ENCODE peak calls at places on chromosomes 4 and X, in eight cellular contexts. Z is mesendoderm, A is kidney epithelial cell, E is DND-41, T is uterus, Y is neuronal stem cell, N is gastrocnemius medialis, B is heart right ventricle. D is an unnamed sample. For H3K36me3, the result is how much of the 10 kb centered on the place peaks cover.

GRCh38 chrX:53190363-53190960 is 34.5 kb downstream of the KDM5C start:
- DNase-seq in Z (peak), A (no peak), E (peak), T (no peak), Y (no peak), N (no peak), B (no peak), D (peak)

GRCh38 chr4:153649572-153649991 is 34.5 kb upstream of the TLR2 start:
- DNase-seq in Z (peak), A (no peak), E (peak), T (no peak), Y (no peak), N (no peak), B (no peak), D (no peak)

GRCh38 chrX:96843566-96843965 is 40.1 kb upstream of the RPA4 start:
- DNase-seq in Z (peak), A (peak), E (no peak), T (no peak), Y (peak), N (no peak), B (no peak), D (no peak)

GRCh38 chrX:1427756-1428155 is 25.0 kb downstream of the ASMTL start:
- DNase-seq in Z (no peak), A (no peak), E (no peak), T (no peak), Y (no peak), N (no peak), B (no peak), D (peak)

GRCh38 chr4:11908712-11909111 is 480.0 kb upstream of the HS3ST1 start:
- DNase-seq in Z (no peak), A (no peak), E (no peak), T (no peak), Y (no peak), N (no peak), B (no peak), D (no peak)

GRCh38 chr4:185339941-185340340 is 55.8 kb downstream of the LRP2BP start:
- DNase-seq in Z (no peak), A (no peak), E (no peak), T (no peak), Y (no peak), N (no peak), B (no peak), D (no peak)

GRCh38 chr4:181949704-181950312 is 293.4 kb upstream of the TENM3 start:
- DNase-seq in Z (peak), A (no peak), E (no peak), T (no peak), Y (no peak), N (no peak), B (no peak), D (no peak)

GRCh38 chr4:8185930-8186329 is 13.2 kb upstream of the SH3TC1 start:
- DNase-seq in Z (no peak), A (no peak), E (no peak), T (no peak), Y (no peak), N (no peak), B (no peak), D (no peak)

GRCh38 chr4:158808399-158808798 is 39.6 kb downstream of the FNIP2 start:
- DNase-seq in Z (no peak), A (no peak), E (no peak), T (no peak), Y (no peak), N (no peak), B (no peak), D (no peak)

GRCh38 chrX:110924871-110925270 is 129.3 kb upstream of the CHRDL1 start:
- DNase-seq in Z (no peak), A (no peak), E (no peak), T (no peak), Y (no peak), N (no peak), B (no peak), D (no peak)

GRCh38 chrX:7205037-7205577 is 57.2 kb upstream of the PUDP start:
- DNase-seq in Z (no peak), A (no peak), E (no peak), T (no peak), Y (no peak), N (no peak), B (no peak), D (no peak)

GRCh38 chrX:102546818-102547493 is 30.4 kb upstream of the TMSB15A start:
- DNase-seq in Z (no peak), A (no peak), E (no peak), T (no peak), Y (no peak), N (no peak), B (no peak), D (no peak)

GRCh38 chrX:97314348-97314747 is 430.6 kb downstream of the RPA4 start:
- DNase-seq in Z (no peak), A (no peak), E (no peak), T (no peak), Y (no peak), N (no peak), B (no peak), D (no peak)

GRCh38 chr4:138627096-138627495 is 384.9 kb upstream of the SLC7A11 start:
- DNase-seq in Z (no peak), A (no peak), E (no peak), T (no peak), Y (no peak), N (no peak), B (no peak), D (no peak)

GRCh38 chrX:30635630-30636029 is 17.6 kb upstream of the GK start:
- DNase-seq in Z (no peak), A (no peak), E (no peak), T (no peak), Y (no peak), N (no peak), B (no peak), D (no peak)

GRCh38 chrX:17014216-17014615 is 67.8 kb downstream of the REPS2 start:
- DNase-seq in Z (peak), A (no peak), E (no peak), T (no peak), Y (no peak), N (no peak), B (no peak), D (no peak)

GRCh38 chrX:65148232-65148631 is 172.0 kb upstream of the ZC4H2 start:
- DNase-seq in Z (no peak), A (no peak), E (no peak), T (no peak), Y (no peak), N (no peak), B (no peak), D (peak)

GRCh38 chr4:39616651-39617050 is 22.0 kb downstream of the SMIM14 start:
- DNase-seq in Z (peak), A (no peak), E (no peak), T (no peak), Y (no peak), N (no peak), B (no peak), D (no peak)

GRCh38 chr4:87249620-87250019 is 29.2 kb upstream of the KLHL8 start:
- DNase-seq in Z (no peak), A (no peak), E (no peak), T (no peak), Y (no peak), N (no peak), B (no peak), D (no peak)

GRCh38 chr4:129355031-129355430 is 259.1 kb downstream of the C4orf33 start:
- DNase-seq in Z (no peak), A (no peak), E (no peak), T (no peak), Y (no peak), N (no peak), B (no peak), D (no peak)

GRCh38 chr4:1232661-1233621 is 16.0 kb downstream of the CTBP1 start:
- DNase-seq in Z (peak), A (no peak), E (no peak), T (no peak), Y (peak), N (no peak), B (peak), D (peak)
- H3K36me3 ChIP-seq in Z (under half), A (under half), E (half or more), T (under half), Y (half or more), N (under half), B (under half), D (under half)

DNA sequence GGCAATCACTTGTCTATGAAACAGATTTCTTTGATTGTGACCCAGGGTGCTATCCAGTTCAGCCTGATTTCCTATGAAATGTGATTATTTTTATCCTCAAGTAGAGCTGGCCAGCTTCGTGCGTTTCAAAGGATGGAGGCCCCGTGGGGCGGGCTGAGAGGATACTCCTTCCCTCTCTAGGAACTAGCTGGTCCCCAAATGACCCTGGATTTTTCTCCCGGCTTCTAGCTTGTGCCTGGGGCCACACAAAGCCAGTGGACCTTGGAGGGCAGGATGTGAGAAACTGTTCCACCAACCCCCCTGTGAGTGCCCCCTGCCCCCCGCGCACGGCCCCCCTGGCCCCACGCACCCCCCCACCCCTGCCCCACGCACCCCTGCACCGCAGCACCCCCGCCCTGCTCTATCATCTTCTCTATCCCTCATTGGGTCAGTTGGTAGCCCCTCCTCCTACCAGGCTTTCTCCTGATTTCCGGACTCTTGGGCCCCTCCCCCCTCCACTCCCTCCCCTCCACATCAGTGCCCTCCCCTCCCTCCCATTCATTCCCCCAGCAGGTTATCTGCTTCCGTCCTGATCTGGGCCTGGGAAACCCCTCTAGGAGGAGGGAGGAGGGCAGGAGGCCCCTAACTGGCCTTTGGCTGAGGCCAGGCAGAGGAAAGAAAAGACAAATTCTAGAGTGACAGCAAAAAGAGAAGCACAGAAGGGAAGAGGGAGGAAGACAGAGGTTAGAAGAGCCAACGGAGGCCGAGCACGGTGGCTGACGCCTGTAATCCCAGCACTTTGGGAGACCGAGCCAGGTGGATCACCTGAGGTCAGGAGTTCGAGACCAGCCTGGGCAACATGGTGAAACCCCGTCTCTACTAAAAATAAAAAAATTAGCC is 3.3 kb downstream of the XPNPEP2 start:
- DNase-seq in Z (peak), A (no peak), E (peak), T (no peak), Y (peak), N (no peak), B (no peak), D (no peak)
- H3K4me3 ChIP-seq in Z (no peak), A (no peak), E (no peak), T (no peak), Y (no peak), N (no peak), B (no peak), D (no peak)

GRCh38 chrX:47577901-47578300 is 4.3 kb upstream of the TIMP1 start:
- DNase-seq in Z (no peak), A (no peak), E (no peak), T (no peak), Y (no peak), N (no peak), B (no peak), D (no peak)
- H3K36me3 ChIP-seq in Z (under half), A (under half), E (under half), T (under half), Y (under half), N (under half), B (under half), D (under half)

DNA sequence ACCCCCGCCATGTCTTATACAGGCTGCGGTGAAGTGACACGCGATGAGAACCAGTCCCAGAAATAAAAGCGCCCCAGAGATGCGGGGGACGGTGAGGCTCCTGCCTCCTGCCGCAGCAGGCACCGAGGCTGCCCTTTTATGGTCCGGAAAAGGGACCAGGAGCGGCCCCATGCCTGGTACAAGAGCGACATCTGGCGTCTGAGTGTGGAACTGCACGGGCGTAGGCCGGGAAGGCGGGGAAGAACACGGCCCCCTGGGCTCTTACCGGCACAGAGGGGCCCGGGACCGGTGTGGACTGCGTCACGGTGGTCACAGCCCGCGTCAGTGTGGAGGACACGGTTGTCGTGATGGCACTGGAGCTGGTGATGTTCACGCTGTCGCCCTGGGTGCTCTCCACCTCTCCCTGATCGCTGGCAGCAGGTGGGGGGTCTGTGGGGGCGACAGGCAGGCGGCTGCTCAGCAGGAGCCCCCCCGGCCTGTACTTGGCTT is 8.9 kb upstream of the RENBP start:
- DNase-seq in Z (peak), A (no peak), E (peak), T (peak), Y (peak), N (peak), B (peak), D (peak)
- H3K4me3 ChIP-seq in Z (no peak), A (no peak), E (no peak), T (no peak), Y (no peak), N (no peak), B (no peak), D (no peak)

DNA sequence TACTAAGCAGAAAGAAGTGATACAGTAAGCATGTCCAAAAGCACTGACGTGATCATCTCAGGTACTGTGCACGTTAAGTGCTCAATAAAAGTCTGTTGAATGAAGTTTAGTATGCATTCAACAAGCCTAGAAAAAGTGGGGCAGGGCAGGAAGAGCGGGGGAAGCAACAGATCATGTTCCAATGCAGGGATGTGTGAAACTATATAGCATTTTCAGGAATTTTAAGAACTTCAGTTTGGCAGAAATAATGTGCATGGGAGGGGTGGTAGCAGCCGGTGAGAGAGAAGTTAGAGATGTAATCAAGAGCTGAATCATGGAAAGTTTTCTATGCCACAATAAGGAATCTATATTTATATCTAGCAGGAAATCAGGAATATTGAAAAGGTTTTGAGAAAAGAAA is 19.2 kb upstream of the CCNA2 start:
- DNase-seq in Z (no peak), A (no peak), E (no peak), T (no peak), Y (no peak), N (no peak), B (no peak), D (no peak)
- H3K36me3 ChIP-seq in Z (under half), A (under half), E (under half), T (under half), Y (under half), N (under half), B (under half), D (under half)

DNA sequence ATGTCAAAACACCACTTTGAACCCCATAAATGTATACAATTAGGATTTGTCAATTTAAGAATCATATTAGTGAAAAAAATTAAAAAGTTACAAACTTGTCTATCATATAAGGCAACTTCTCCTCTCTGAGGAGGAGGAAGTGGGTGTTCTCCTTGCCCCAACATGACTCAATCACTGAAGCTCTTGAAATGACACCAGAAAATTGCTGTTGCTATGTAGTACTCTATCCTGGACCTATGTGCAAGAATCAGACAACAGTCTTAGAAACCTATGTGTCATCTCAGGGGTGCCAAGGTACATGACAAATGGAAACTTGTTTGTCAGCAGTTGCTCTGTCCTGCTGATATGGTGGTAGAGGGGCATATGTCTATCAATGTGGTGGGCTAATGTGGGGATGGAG is 47.7 kb downstream of the HMGB3 start:
- DNase-seq in Z (no peak), A (no peak), E (no peak), T (no peak), Y (no peak), N (no peak), B (no peak), D (no peak)
- H3K4me3 ChIP-seq in Z (no peak), A (no peak), E (no peak), T (no peak), Y (no peak), N (no peak), B (no peak), D (no peak)